ENCODE peak calls at places on chromosomes 7 and 10, in five cellular contexts. One of them, this sample, is unnamed.

GRCh38 chr10:1747590-1748157 is 10.3 kb upstream of the ADARB2 start:
- ATAC-seq in Panc1: no peak
- ATAC-seq in HepG2: no peak
- ATAC-seq in HCT116: no peak
- ATAC-seq in GM23338: no peak
- ATAC-seq in this sample: no peak

GRCh38 chr7:130273081-130273699 is 6.5 kb downstream of the CPA2 start:
- ATAC-seq in Panc1: no peak
- ATAC-seq in HepG2: no peak
- ATAC-seq in HCT116: no peak
- ATAC-seq in GM23338: peak; percentile 86
- ATAC-seq in this sample: no peak

GRCh38 chr10:121469797-121470606 is 128.2 kb downstream of the FGFR2 start:
- ATAC-seq in Panc1: peak; percentile 78
- ATAC-seq in HepG2: no peak
- ATAC-seq in HCT116: no peak
- ATAC-seq in GM23338: no peak
- ATAC-seq in this sample: no peak

GRCh38 chr7:104126411-104126841 is 81.4 kb downstream of the ORC5 start:
- ATAC-seq in Panc1: no peak
- ATAC-seq in HepG2: no peak
- ATAC-seq in HCT116: no peak
- ATAC-seq in GM23338: no peak
- ATAC-seq in this sample: no peak

GRCh38 chr7:81594767-81595166 is 175.1 kb downstream of the HGF start:
- ATAC-seq in Panc1: no peak
- ATAC-seq in HepG2: no peak
- ATAC-seq in HCT116: no peak
- ATAC-seq in GM23338: no peak
- ATAC-seq in this sample: no peak

GRCh38 chr10:91587710-91588638 is 44.9 kb downstream of the PPP1R3C start:
- ATAC-seq in Panc1: no peak
- ATAC-seq in HepG2: no peak
- ATAC-seq in HCT116: peak; percentile 54
- ATAC-seq in GM23338: no peak
- ATAC-seq in this sample: peak; percentile 37

GRCh38 chr10:91007656-91008055 is 86.8 kb upstream of the ANKRD1 start:
- ATAC-seq in Panc1: no peak
- ATAC-seq in HepG2: no peak
- ATAC-seq in HCT116: no peak
- ATAC-seq in GM23338: no peak
- ATAC-seq in this sample: no peak

GRCh38 chr7:122628651-122629411 is 70.1 kb downstream of the RNF133 start:
- ATAC-seq in Panc1: no peak
- ATAC-seq in HepG2: peak; percentile 54
- ATAC-seq in HCT116: no peak
- ATAC-seq in GM23338: no peak
- ATAC-seq in this sample: no peak

GRCh38 chr7:55048221-55048859 is 29.5 kb downstream of the EGFR start:
- ATAC-seq in Panc1: peak; percentile 70
- ATAC-seq in HepG2: peak; percentile 96
- ATAC-seq in HCT116: no peak
- ATAC-seq in GM23338: no peak
- ATAC-seq in this sample: peak; percentile 60

GRCh38 chr10:124296121-124296812 is 122.5 kb downstream of the OAT start:
- ATAC-seq in Panc1: peak; percentile 40
- ATAC-seq in HepG2: peak; percentile 44
- ATAC-seq in HCT116: peak; percentile 59
- ATAC-seq in GM23338: peak; percentile 90
- ATAC-seq in this sample: no peak

GRCh38 chr10:102645741-102646609 is 1.7 kb downstream of the TRIM8 start:
- ATAC-seq in Panc1: peak; percentile 8
- ATAC-seq in HepG2: no peak
- ATAC-seq in HCT116: peak; percentile 23
- ATAC-seq in GM23338: peak; percentile 0
- ATAC-seq in this sample: peak; percentile 71
- TF ChIP-seq POLR2AphosphoS5 in Panc1: peak; percentile 33
- TF ChIP-seq POLR2AphosphoS5 in HepG2: no peak
- TF ChIP-seq POLR2AphosphoS5 in HCT116: peak; percentile 73
- TF ChIP-seq POLR2AphosphoS5 in GM23338: no peak
- TF ChIP-seq POLR2AphosphoS5 in this sample: peak; percentile 89

DNA sequence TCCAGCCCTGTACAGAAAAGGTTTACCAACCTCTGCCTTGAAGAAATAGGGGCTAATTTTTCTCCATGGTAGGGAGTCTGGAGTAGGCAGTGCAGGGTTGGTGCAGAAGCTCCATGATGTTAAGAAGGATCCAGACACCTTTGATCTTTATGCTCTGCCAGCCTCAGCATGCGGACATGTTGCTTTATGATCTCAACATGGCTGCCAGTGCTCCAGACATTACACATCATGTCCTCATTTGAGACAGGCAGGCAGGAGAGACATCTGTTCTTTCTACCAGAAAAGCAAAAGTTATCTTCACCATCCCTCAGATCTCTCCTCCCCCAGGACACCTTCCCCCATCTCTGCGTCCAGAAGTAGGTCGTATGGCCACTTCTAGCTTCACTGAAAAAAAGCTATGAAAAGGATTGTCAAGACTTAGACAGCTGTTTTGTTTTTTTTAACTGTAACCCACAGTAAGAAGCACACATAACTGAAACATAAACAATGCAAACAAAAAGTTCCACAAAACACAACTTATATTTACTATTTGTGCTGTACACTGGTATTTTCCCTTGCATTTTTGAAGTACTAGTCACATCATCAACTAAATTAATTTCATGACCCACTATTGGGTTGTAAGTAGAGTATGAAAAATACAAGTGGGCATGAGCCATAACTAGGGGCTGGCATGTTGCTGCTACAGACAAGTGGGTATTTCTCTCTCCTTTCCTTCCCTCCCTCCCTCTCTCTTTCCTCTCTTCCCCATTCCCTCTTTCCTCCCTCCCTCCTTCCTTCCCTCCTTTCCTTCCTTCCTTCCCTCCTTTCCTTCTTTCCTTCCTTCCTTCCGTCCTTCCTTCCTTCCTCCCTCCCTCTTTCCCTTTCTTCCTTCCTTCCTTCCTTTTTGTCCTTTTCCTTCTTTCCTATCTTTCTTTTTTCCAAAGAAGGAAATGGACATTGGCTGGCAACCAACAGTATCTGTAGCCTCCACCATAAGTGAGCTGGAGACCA is 2.6 kb upstream of the RASSF4 start:
- ATAC-seq in Panc1: no peak
- ATAC-seq in HepG2: no peak
- ATAC-seq in HCT116: no peak
- ATAC-seq in GM23338: no peak
- ATAC-seq in this sample: no peak
- H3K27ac ChIP-seq in Panc1: no peak overlapping the region
- H3K27ac ChIP-seq in HepG2: no peak overlapping the region
- H3K27ac ChIP-seq in HCT116: no peak overlapping the region
- H3K27ac ChIP-seq in GM23338: no peak overlapping the region
- H3K27ac ChIP-seq in this sample: peak overlapping the region; percentile 94

GRCh38 chr7:51139796-51140195 is 176.8 kb downstream of the COBL start:
- ATAC-seq in Panc1: no peak
- ATAC-seq in HepG2: no peak
- ATAC-seq in HCT116: no peak
- ATAC-seq in GM23338: no peak
- ATAC-seq in this sample: no peak
- TF ChIP-seq POLR2AphosphoS5 in Panc1: no peak
- TF ChIP-seq POLR2AphosphoS5 in HepG2: no peak
- TF ChIP-seq POLR2AphosphoS5 in HCT116: no peak
- TF ChIP-seq POLR2AphosphoS5 in GM23338: no peak
- TF ChIP-seq POLR2AphosphoS5 in this sample: no peak

DNA sequence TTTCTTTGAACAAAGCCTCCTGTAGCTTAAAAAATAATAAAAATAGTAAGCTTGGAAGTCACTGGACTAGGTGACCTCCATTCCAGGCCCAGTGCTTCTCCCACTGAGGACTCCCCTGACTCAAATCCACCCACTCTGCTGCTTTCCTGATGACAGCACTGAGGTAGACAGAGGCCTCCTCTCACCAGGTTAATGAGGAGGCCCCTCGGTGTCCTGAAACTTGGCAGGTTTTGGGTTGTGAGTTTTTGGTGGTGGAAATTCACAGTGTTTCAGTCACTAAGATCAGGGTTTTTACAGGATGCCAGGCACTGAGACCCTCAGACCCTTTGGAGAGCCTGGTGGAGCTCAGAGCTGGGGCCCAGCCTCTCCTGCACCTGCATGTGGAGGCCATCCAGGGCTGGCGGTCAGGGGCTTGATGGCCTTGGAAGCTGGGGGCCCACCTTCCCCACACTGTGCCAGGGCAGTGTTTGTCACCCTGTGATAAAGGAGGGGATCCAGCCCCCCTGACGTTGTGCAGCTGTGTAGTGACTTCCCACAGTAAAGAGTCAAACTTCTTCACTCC is 19.1 kb downstream of the TSPAN14 start:
- ATAC-seq in Panc1: no peak
- ATAC-seq in HepG2: no peak
- ATAC-seq in HCT116: no peak
- ATAC-seq in GM23338: no peak
- ATAC-seq in this sample: no peak
- H3K27ac ChIP-seq in Panc1: no peak overlapping the region
- H3K27ac ChIP-seq in HepG2: no peak overlapping the region
- H3K27ac ChIP-seq in HCT116: peak overlapping the region; percentile 51
- H3K27ac ChIP-seq in GM23338: no peak overlapping the region
- H3K27ac ChIP-seq in this sample: no peak overlapping the region

DNA sequence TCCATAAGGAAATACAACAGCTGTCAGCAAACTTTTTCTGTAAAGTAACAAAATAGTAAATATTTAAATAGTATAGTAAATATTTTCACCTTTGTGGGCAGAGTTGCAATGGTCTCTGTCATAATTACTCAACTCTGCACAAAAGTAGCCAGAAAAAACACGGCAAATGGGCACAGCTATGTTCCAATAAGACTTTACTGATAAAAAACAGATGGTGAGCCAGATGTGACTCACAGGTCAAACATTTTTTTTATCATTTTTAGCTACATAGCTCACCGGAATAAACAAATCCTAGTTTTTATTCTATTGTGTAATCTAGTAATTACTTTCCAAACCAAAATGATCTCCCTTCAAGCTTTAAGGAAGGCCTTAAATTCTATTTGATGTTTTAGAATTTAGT is 55.3 kb downstream of the NCAPG2 start:
- ATAC-seq in Panc1: peak; percentile 63
- ATAC-seq in HepG2: peak; percentile 47
- ATAC-seq in HCT116: no peak
- ATAC-seq in GM23338: no peak
- ATAC-seq in this sample: peak; percentile 85
- TF ChIP-seq POLR2AphosphoS5 in Panc1: no peak
- TF ChIP-seq POLR2AphosphoS5 in HepG2: no peak
- TF ChIP-seq POLR2AphosphoS5 in HCT116: no peak
- TF ChIP-seq POLR2AphosphoS5 in GM23338: no peak
- TF ChIP-seq POLR2AphosphoS5 in this sample: peak; percentile 59